ENCODE peak calls at places on chromosomes 6 and 20, in six cellular contexts. One of them, this sample, is unnamed. For H3K36me3, the result is how much of the 10 kb centered on the place peaks cover.

GRCh38 chr6:77292564-77293546 is 170.4 kb downstream of the HTR1B start:
- DNase-seq in BJ: peak
- DNase-seq in IMR-90: peak
- DNase-seq in suprapubic skin: no peak
- DNase-seq in neural progenitor cell: no peak
- DNase-seq in endodermal cell: no peak
- DNase-seq in this sample: no peak

GRCh38 chr6:16518265-16518664 is 243.0 kb downstream of the ATXN1 start:
- DNase-seq in neural progenitor cell: no peak
- DNase-seq in suprapubic skin: no peak
- DNase-seq in BJ: no peak
- DNase-seq in endodermal cell: peak
- DNase-seq in IMR-90: no peak
- DNase-seq in this sample: no peak

GRCh38 chr20:48284837-48285236 is 499.6 kb upstream of the SULF2 start:
- DNase-seq in endodermal cell: no peak
- DNase-seq in suprapubic skin: no peak
- DNase-seq in IMR-90: peak
- DNase-seq in BJ: no peak
- DNase-seq in neural progenitor cell: no peak
- DNase-seq in this sample: no peak

GRCh38 chr6:133973109-133973971 is 20.3 kb downstream of the TBPL1 start:
- DNase-seq in suprapubic skin: no peak
- DNase-seq in endodermal cell: no peak
- DNase-seq in IMR-90: peak
- DNase-seq in BJ: no peak
- DNase-seq in neural progenitor cell: peak
- DNase-seq in this sample: no peak

GRCh38 chr6:8243462-8243861 is 141.1 kb upstream of the EEF1E1 start:
- DNase-seq in endodermal cell: no peak
- DNase-seq in IMR-90: peak
- DNase-seq in suprapubic skin: no peak
- DNase-seq in BJ: no peak
- DNase-seq in neural progenitor cell: no peak
- DNase-seq in this sample: no peak

GRCh38 chr6:35140991-35141720 is at the start of gene TCP11:
- DNase-seq in BJ: no peak
- DNase-seq in neural progenitor cell: no peak
- DNase-seq in suprapubic skin: no peak
- DNase-seq in endodermal cell: peak
- DNase-seq in IMR-90: no peak
- DNase-seq in this sample: no peak

GRCh38 chr20:24768226-24768625 is 180.8 kb upstream of the CST7 start:
- DNase-seq in IMR-90: no peak
- DNase-seq in BJ: no peak
- DNase-seq in neural progenitor cell: no peak
- DNase-seq in suprapubic skin: peak
- DNase-seq in endodermal cell: peak
- DNase-seq in this sample: no peak

GRCh38 chr6:136244061-136244616 is 6.0 kb downstream of the MTFR2 start:
- DNase-seq in neural progenitor cell: no peak
- DNase-seq in suprapubic skin: no peak
- DNase-seq in BJ: peak
- DNase-seq in IMR-90: peak
- DNase-seq in endodermal cell: no peak
- DNase-seq in this sample: no peak

GRCh38 chr20:24727795-24728194 is 221.3 kb upstream of the CST7 start:
- DNase-seq in IMR-90: no peak
- DNase-seq in neural progenitor cell: no peak
- DNase-seq in endodermal cell: no peak
- DNase-seq in suprapubic skin: no peak
- DNase-seq in BJ: no peak
- DNase-seq in this sample: no peak

GRCh38 chr20:17859002-17859615 is 109.5 kb downstream of the SNX5 start:
- DNase-seq in IMR-90: no peak
- DNase-seq in neural progenitor cell: no peak
- DNase-seq in BJ: no peak
- DNase-seq in endodermal cell: no peak
- DNase-seq in suprapubic skin: no peak
- DNase-seq in this sample: no peak

GRCh38 chr6:139249387-139249786 is 42.4 kb downstream of the TXLNB start:
- DNase-seq in suprapubic skin: no peak
- DNase-seq in endodermal cell: no peak
- DNase-seq in BJ: no peak
- DNase-seq in neural progenitor cell: no peak
- DNase-seq in IMR-90: no peak
- DNase-seq in this sample: no peak

GRCh38 chr6:30548375-30548774 is 7.9 kb downstream of the GNL1 start:
- DNase-seq in endodermal cell: no peak
- DNase-seq in suprapubic skin: no peak
- DNase-seq in IMR-90: peak
- DNase-seq in BJ: no peak
- DNase-seq in neural progenitor cell: no peak
- DNase-seq in this sample: no peak

GRCh38 chr6:13331516-13332348 is 3.4 kb upstream of the TBC1D7 start:
- DNase-seq in BJ: no peak
- DNase-seq in neural progenitor cell: no peak
- DNase-seq in endodermal cell: peak
- DNase-seq in IMR-90: peak
- DNase-seq in suprapubic skin: no peak
- DNase-seq in this sample: no peak

GRCh38 chr6:34424200-34425131 is 1.4 kb downstream of the RPS10 start:
- DNase-seq in suprapubic skin: no peak
- DNase-seq in endodermal cell: no peak
- DNase-seq in neural progenitor cell: peak
- DNase-seq in IMR-90: no peak
- DNase-seq in BJ: no peak
- DNase-seq in this sample: no peak

GRCh38 chr6:15654250-15654649 is 8.6 kb downstream of the DTNBP1 start:
- DNase-seq in neural progenitor cell: no peak
- DNase-seq in suprapubic skin: no peak
- DNase-seq in endodermal cell: no peak
- DNase-seq in BJ: no peak
- DNase-seq in IMR-90: peak
- DNase-seq in this sample: no peak

GRCh38 chr6:34810936-34811632 is 19.2 kb downstream of the BLTP3A start:
- DNase-seq in IMR-90: peak
- DNase-seq in endodermal cell: no peak
- DNase-seq in suprapubic skin: no peak
- DNase-seq in neural progenitor cell: no peak
- DNase-seq in BJ: no peak
- DNase-seq in this sample: no peak

GRCh38 chr6:77926198-77926752 is 273.4 kb downstream of the MEI4 start:
- DNase-seq in BJ: no peak
- DNase-seq in suprapubic skin: no peak
- DNase-seq in IMR-90: no peak
- DNase-seq in neural progenitor cell: peak
- DNase-seq in endodermal cell: no peak
- DNase-seq in this sample: no peak

GRCh38 chr6:26475823-26476729 is 18.3 kb downstream of the BTN2A1 start:
- DNase-seq in IMR-90: peak
- DNase-seq in suprapubic skin: no peak
- DNase-seq in endodermal cell: peak
- DNase-seq in neural progenitor cell: peak
- DNase-seq in BJ: no peak
- DNase-seq in this sample: no peak

GRCh38 chr6:11744753-11745152 is 33.9 kb downstream of the ADTRP start:
- DNase-seq in endodermal cell: no peak
- DNase-seq in neural progenitor cell: no peak
- DNase-seq in suprapubic skin: peak
- DNase-seq in IMR-90: peak
- DNase-seq in BJ: no peak
- DNase-seq in this sample: no peak

GRCh38 chr20:25686081-25687077 is 10.3 kb downstream of the ZNF337 start:
- DNase-seq in suprapubic skin: no peak
- DNase-seq in IMR-90: no peak
- DNase-seq in endodermal cell: peak
- DNase-seq in neural progenitor cell: no peak
- DNase-seq in BJ: no peak
- DNase-seq in this sample: no peak

GRCh38 chr6:40852667-40853383 is 186.2 kb downstream of the UNC5CL start:
- DNase-seq in BJ: no peak
- DNase-seq in suprapubic skin: no peak
- DNase-seq in neural progenitor cell: peak
- DNase-seq in endodermal cell: peak
- DNase-seq in IMR-90: no peak
- DNase-seq in this sample: no peak

GRCh38 chr6:138307816-138308727 is 69.6 kb upstream of the SMIM28 start:
- DNase-seq in neural progenitor cell: no peak
- DNase-seq in IMR-90: no peak
- DNase-seq in endodermal cell: no peak
- DNase-seq in BJ: no peak
- DNase-seq in suprapubic skin: no peak
- DNase-seq in this sample: no peak

GRCh38 chr20:6767536-6768227 is at the start of gene BMP2:
- DNase-seq in neural progenitor cell: peak
- DNase-seq in endodermal cell: peak
- DNase-seq in BJ: no peak
- DNase-seq in IMR-90: peak
- DNase-seq in suprapubic skin: peak
- DNase-seq in this sample: no peak

GRCh38 chr6:3284436-3284876 is 25.7 kb downstream of the PSMG4 start:
- DNase-seq in suprapubic skin: peak
- DNase-seq in BJ: no peak
- DNase-seq in IMR-90: no peak
- DNase-seq in endodermal cell: peak
- DNase-seq in neural progenitor cell: no peak
- DNase-seq in this sample: peak

GRCh38 chr6:147298461-147298860 is 94.2 kb downstream of the STXBP5 start:
- DNase-seq in suprapubic skin: no peak
- DNase-seq in IMR-90: no peak
- DNase-seq in BJ: no peak
- DNase-seq in neural progenitor cell: no peak
- DNase-seq in endodermal cell: no peak
- DNase-seq in this sample: no peak

GRCh38 chr6:31693535-31693934 is 9.6 kb downstream of the ABHD16A start:
- DNase-seq in suprapubic skin: no peak
- DNase-seq in BJ: no peak
- DNase-seq in IMR-90: no peak
- DNase-seq in neural progenitor cell: no peak
- DNase-seq in endodermal cell: no peak
- DNase-seq in this sample: no peak

GRCh38 chr6:31691078-31691463 is 10.2 kb upstream of the LY6G5C start:
- DNase-seq in BJ: no peak
- DNase-seq in IMR-90: no peak
- DNase-seq in suprapubic skin: no peak
- DNase-seq in endodermal cell: no peak
- DNase-seq in neural progenitor cell: no peak
- DNase-seq in this sample: no peak

GRCh38 chr6:31691564-31692108 is 10.8 kb upstream of the LY6G5C start:
- DNase-seq in suprapubic skin: no peak
- DNase-seq in neural progenitor cell: no peak
- DNase-seq in IMR-90: no peak
- DNase-seq in BJ: no peak
- DNase-seq in endodermal cell: no peak
- DNase-seq in this sample: no peak

GRCh38 chr6:31692886-31693285 is 10.2 kb downstream of the ABHD16A start:
- DNase-seq in endodermal cell: no peak
- DNase-seq in BJ: no peak
- DNase-seq in neural progenitor cell: no peak
- DNase-seq in suprapubic skin: no peak
- DNase-seq in IMR-90: no peak
- DNase-seq in this sample: no peak

DNA sequence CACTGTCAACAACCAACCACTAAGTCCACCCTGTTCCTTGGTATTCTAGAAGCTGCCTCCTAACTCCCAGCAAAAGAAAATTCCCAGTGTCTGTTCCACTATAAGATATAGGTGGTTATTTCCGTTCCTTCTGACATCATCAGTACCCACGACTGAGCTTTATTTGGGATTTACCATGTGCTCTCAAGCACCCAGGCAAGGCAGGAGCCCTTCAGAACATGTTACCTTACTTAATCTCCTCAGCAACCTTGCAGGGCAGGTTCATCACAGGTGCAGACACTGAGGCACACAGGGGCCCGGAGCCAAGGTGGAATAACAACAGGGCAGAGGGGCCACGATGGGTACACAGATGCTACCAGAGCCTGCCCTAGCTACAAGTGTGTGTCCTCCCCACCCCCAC is 10.8 kb downstream of the ABHD16A start:
- DNase-seq in BJ: no peak
- DNase-seq in neural progenitor cell: no peak
- DNase-seq in suprapubic skin: no peak
- DNase-seq in endodermal cell: no peak
- DNase-seq in IMR-90: no peak
- DNase-seq in this sample: no peak
- H3K36me3 ChIP-seq in BJ: under half
- H3K36me3 ChIP-seq in neural progenitor cell: under half
- H3K36me3 ChIP-seq in suprapubic skin: half or more
- H3K36me3 ChIP-seq in endodermal cell: half or more
- H3K36me3 ChIP-seq in IMR-90: half or more
- H3K36me3 ChIP-seq in this sample: under half

DNA sequence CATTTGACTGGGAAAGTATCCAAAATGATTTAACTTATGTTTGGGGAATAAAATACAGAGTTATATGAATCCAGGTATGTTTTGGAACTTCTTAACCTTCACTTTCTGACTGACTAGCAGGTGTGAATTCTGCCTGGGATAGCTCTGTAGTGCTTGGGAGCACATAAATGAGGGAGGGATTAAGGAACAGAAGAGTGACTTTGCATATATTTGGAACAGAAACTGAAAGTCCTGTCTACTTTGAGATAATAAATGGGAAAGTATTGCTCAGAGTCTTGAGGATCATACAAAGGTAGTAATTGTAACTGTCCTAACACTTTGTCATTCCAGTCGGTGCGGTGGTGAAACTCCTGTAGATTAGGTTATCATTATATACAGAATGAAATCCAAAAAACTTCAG is 317.6 kb downstream of the RIMS1 start:
- DNase-seq in suprapubic skin: no peak
- DNase-seq in IMR-90: no peak
- DNase-seq in BJ: no peak
- DNase-seq in neural progenitor cell: no peak
- DNase-seq in endodermal cell: no peak
- DNase-seq in this sample: no peak
- H3K4me3 ChIP-seq in suprapubic skin: no peak
- H3K4me3 ChIP-seq in IMR-90: no peak
- H3K4me3 ChIP-seq in BJ: no peak
- H3K4me3 ChIP-seq in neural progenitor cell: no peak
- H3K4me3 ChIP-seq in endodermal cell: no peak
- H3K4me3 ChIP-seq in this sample: no peak

GRCh38 chr6:158595223-158595622 is 35.3 kb downstream of the TMEM181 start:
- DNase-seq in BJ: no peak
- DNase-seq in endodermal cell: no peak
- DNase-seq in suprapubic skin: no peak
- DNase-seq in neural progenitor cell: no peak
- DNase-seq in IMR-90: no peak
- DNase-seq in this sample: no peak
- TF ChIP-seq CTCF in BJ: peak
- TF ChIP-seq CTCF in endodermal cell: peak
- TF ChIP-seq CTCF in suprapubic skin: no peak
- TF ChIP-seq CTCF in neural progenitor cell: no peak
- TF ChIP-seq CTCF in IMR-90: peak
- TF ChIP-seq CTCF in this sample: no peak

DNA sequence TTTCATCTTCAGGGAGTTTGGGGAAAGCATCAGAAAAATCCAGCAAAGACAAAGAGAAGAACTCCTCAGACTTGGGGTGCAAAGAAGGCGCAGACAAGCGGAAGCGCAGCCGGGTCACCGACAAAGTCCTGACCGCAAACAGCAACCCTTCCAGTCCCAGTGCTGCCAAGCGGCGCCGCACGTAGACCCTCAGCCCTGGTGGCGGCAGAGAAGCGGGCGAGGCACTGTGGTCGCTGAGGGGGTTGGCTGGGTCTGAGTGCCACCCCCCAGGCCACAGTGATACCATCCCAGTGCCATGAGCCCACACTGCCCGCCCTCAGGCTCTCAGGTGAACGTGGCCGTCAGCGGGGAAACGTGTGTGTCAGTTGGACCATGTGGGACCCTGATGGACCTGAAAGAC is 3.2 kb downstream of the MRGBP start:
- DNase-seq in neural progenitor cell: no peak
- DNase-seq in endodermal cell: no peak
- DNase-seq in IMR-90: no peak
- DNase-seq in suprapubic skin: no peak
- DNase-seq in BJ: no peak
- DNase-seq in this sample: no peak
- H3K36me3 ChIP-seq in neural progenitor cell: under half
- H3K36me3 ChIP-seq in endodermal cell: under half
- H3K36me3 ChIP-seq in IMR-90: under half
- H3K36me3 ChIP-seq in suprapubic skin: under half
- H3K36me3 ChIP-seq in BJ: under half
- H3K36me3 ChIP-seq in this sample: under half

This sample was measured in breast epithelium.